ENCODE peak calls at places on chromosomes 6 and 20, in five cellular contexts. One of them, this sample, is unnamed. For H3K27me3, the result is how much of the 10 kb centered on the place peaks cover.

GRCh38 chr6:53101006-53101405 is 35.8 kb downstream of the FBXO9 start:
- DNase-seq in GM23248: no peak
- DNase-seq in heart right ventricle: no peak
- DNase-seq in CD8-positive, alpha-beta T cell: no peak
- DNase-seq in tibial artery: no peak
- DNase-seq in this sample: no peak

GRCh38 chr6:162728177-162728571 is 400 bp downstream of the PACRG start:
- DNase-seq in CD8-positive, alpha-beta T cell: peak
- DNase-seq in tibial artery: no peak
- DNase-seq in heart right ventricle: no peak
- DNase-seq in GM23248: peak
- DNase-seq in this sample: no peak

GRCh38 chr6:160337301-160337700 is 10.9 kb upstream of the SLC22A3 start:
- DNase-seq in GM23248: peak
- DNase-seq in CD8-positive, alpha-beta T cell: no peak
- DNase-seq in heart right ventricle: no peak
- DNase-seq in tibial artery: no peak
- DNase-seq in this sample: peak

GRCh38 chr20:3687655-3688054 is 5.8 kb upstream of the ADAM33 start:
- DNase-seq in GM23248: peak
- DNase-seq in heart right ventricle: peak
- DNase-seq in tibial artery: no peak
- DNase-seq in CD8-positive, alpha-beta T cell: no peak
- DNase-seq in this sample: no peak

GRCh38 chr20:1901704-1902103 is 6.5 kb downstream of the SIRPA start:
- DNase-seq in tibial artery: no peak
- DNase-seq in heart right ventricle: no peak
- DNase-seq in GM23248: no peak
- DNase-seq in CD8-positive, alpha-beta T cell: no peak
- DNase-seq in this sample: no peak

GRCh38 chr6:88367248-88367647 is 201.1 kb upstream of the CNR1 start:
- DNase-seq in GM23248: no peak
- DNase-seq in heart right ventricle: no peak
- DNase-seq in tibial artery: no peak
- DNase-seq in CD8-positive, alpha-beta T cell: no peak
- DNase-seq in this sample: no peak

GRCh38 chr20:25100914-25101313 is 19.0 kb upstream of the VSX1 start:
- DNase-seq in tibial artery: no peak
- DNase-seq in heart right ventricle: no peak
- DNase-seq in GM23248: no peak
- DNase-seq in CD8-positive, alpha-beta T cell: no peak
- DNase-seq in this sample: no peak

GRCh38 chr6:47502920-47503319 is 25.3 kb downstream of the CD2AP start:
- DNase-seq in CD8-positive, alpha-beta T cell: no peak
- DNase-seq in heart right ventricle: no peak
- DNase-seq in GM23248: no peak
- DNase-seq in tibial artery: no peak
- DNase-seq in this sample: no peak

GRCh38 chr6:21593927-21594421 is 423 bp downstream of the SOX4 start:
- DNase-seq in CD8-positive, alpha-beta T cell: peak
- DNase-seq in heart right ventricle: peak
- DNase-seq in tibial artery: no peak
- DNase-seq in GM23248: peak
- DNase-seq in this sample: no peak

GRCh38 chr20:23765578-23765977 is 14.8 kb upstream of the CST1 start:
- DNase-seq in tibial artery: no peak
- DNase-seq in CD8-positive, alpha-beta T cell: no peak
- DNase-seq in heart right ventricle: no peak
- DNase-seq in GM23248: no peak
- DNase-seq in this sample: no peak

GRCh38 chr6:166556336-166556735 is 30.1 kb downstream of the RAMACL start:
- DNase-seq in tibial artery: no peak
- DNase-seq in GM23248: peak
- DNase-seq in heart right ventricle: no peak
- DNase-seq in CD8-positive, alpha-beta T cell: no peak
- DNase-seq in this sample: no peak
- H3K27ac ChIP-seq in tibial artery: peak
- H3K27ac ChIP-seq in GM23248: peak
- H3K27ac ChIP-seq in heart right ventricle: peak
- H3K27ac ChIP-seq in CD8-positive, alpha-beta T cell: no peak
- H3K27ac ChIP-seq in this sample: peak

DNA sequence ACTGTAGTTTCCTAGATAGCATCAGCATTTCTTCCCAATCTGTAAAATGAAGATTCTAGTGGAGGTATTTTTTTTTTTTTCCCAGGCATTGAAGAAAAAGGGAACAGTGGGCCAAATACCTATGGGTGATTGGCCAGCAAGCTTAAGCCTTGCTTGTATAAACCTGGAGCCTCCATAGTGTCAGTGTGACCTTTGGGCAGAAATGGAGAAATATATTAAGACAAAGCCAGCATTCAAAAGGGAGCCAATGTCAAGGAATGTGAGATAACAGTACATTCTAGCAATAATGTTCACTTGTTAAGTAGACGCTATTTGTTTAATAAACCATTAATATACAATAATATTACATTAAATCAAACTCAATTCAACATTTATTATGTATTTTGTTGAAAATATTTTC is 275.4 kb downstream of the FOXA2 start:
- DNase-seq in CD8-positive, alpha-beta T cell: no peak
- DNase-seq in tibial artery: no peak
- DNase-seq in GM23248: no peak
- DNase-seq in heart right ventricle: no peak
- DNase-seq in this sample: no peak
- H3K27me3 ChIP-seq in CD8-positive, alpha-beta T cell: under half
- H3K27me3 ChIP-seq in tibial artery: under half
- H3K27me3 ChIP-seq in GM23248: under half
- H3K27me3 ChIP-seq in heart right ventricle: under half
- H3K27me3 ChIP-seq in this sample: under half

DNA sequence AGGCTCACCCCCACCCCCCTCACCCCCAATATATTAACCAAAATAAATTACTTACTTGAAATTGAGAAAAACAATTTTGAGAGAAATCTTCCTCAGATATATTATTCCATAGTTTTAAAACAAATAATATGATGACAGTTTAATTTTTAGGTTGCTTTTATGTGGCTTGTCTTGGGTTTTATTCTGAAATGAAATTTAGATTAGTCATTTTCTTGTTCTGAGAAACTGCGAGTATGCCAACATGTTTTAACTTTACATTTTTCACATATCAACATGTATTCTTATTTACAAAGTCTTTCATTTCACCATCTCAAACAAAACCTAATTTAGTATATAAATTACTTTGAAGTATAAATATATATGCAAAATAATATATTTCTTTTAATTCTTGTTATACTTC is 11.1 kb downstream of the REV3L start:
- DNase-seq in tibial artery: no peak
- DNase-seq in CD8-positive, alpha-beta T cell: no peak
- DNase-seq in GM23248: no peak
- DNase-seq in heart right ventricle: no peak
- DNase-seq in this sample: no peak
- H3K4me3 ChIP-seq in tibial artery: no peak
- H3K4me3 ChIP-seq in CD8-positive, alpha-beta T cell: no peak
- H3K4me3 ChIP-seq in GM23248: no peak
- H3K4me3 ChIP-seq in heart right ventricle: no peak
- H3K4me3 ChIP-seq in this sample: no peak

GRCh38 chr20:10513091-10513490 is 78.0 kb downstream of the SLX4IP start:
- DNase-seq in tibial artery: no peak
- DNase-seq in CD8-positive, alpha-beta T cell: no peak
- DNase-seq in GM23248: no peak
- DNase-seq in heart right ventricle: no peak
- DNase-seq in this sample: no peak

GRCh38 chr20:10511507-10512231 is 76.6 kb downstream of the SLX4IP start:
- DNase-seq in tibial artery: peak
- DNase-seq in GM23248: peak
- DNase-seq in heart right ventricle: peak
- DNase-seq in CD8-positive, alpha-beta T cell: peak
- DNase-seq in this sample: peak

GRCh38 chr20:10509411-10509810 is 74.3 kb downstream of the SLX4IP start:
- DNase-seq in CD8-positive, alpha-beta T cell: no peak
- DNase-seq in heart right ventricle: no peak
- DNase-seq in tibial artery: no peak
- DNase-seq in GM23248: no peak
- DNase-seq in this sample: no peak

GRCh38 chr20:10510216-10510615 is 75.1 kb downstream of the SLX4IP start:
- DNase-seq in CD8-positive, alpha-beta T cell: no peak
- DNase-seq in heart right ventricle: no peak
- DNase-seq in GM23248: no peak
- DNase-seq in tibial artery: no peak
- DNase-seq in this sample: no peak

GRCh38 chr20:10511166-10511506 is 76.0 kb downstream of the SLX4IP start:
- DNase-seq in heart right ventricle: no peak
- DNase-seq in tibial artery: no peak
- DNase-seq in CD8-positive, alpha-beta T cell: no peak
- DNase-seq in GM23248: no peak
- DNase-seq in this sample: no peak
- H3K27ac ChIP-seq in heart right ventricle: peak
- H3K27ac ChIP-seq in tibial artery: peak
- H3K27ac ChIP-seq in CD8-positive, alpha-beta T cell: no peak
- H3K27ac ChIP-seq in GM23248: peak
- H3K27ac ChIP-seq in this sample: peak

GRCh38 chr6:136920216-136920857 is 1.8 kb upstream of the SLC35D3 start:
- DNase-seq in tibial artery: no peak
- DNase-seq in heart right ventricle: no peak
- DNase-seq in GM23248: peak
- DNase-seq in CD8-positive, alpha-beta T cell: no peak
- DNase-seq in this sample: no peak

GRCh38 chr6:136921521-136921935 is 573 bp upstream of the SLC35D3 start:
- DNase-seq in CD8-positive, alpha-beta T cell: no peak
- DNase-seq in tibial artery: no peak
- DNase-seq in heart right ventricle: no peak
- DNase-seq in GM23248: peak
- DNase-seq in this sample: no peak

GRCh38 chr6:136921936-136922679 is at the start of gene SLC35D3:
- DNase-seq in tibial artery: no peak
- DNase-seq in heart right ventricle: no peak
- DNase-seq in GM23248: peak
- DNase-seq in CD8-positive, alpha-beta T cell: peak
- DNase-seq in this sample: no peak

GRCh38 chr6:136922680-136922996 is 537 bp downstream of the SLC35D3 start:
- DNase-seq in GM23248: no peak
- DNase-seq in tibial artery: no peak
- DNase-seq in heart right ventricle: no peak
- DNase-seq in CD8-positive, alpha-beta T cell: peak
- DNase-seq in this sample: no peak

DNA sequence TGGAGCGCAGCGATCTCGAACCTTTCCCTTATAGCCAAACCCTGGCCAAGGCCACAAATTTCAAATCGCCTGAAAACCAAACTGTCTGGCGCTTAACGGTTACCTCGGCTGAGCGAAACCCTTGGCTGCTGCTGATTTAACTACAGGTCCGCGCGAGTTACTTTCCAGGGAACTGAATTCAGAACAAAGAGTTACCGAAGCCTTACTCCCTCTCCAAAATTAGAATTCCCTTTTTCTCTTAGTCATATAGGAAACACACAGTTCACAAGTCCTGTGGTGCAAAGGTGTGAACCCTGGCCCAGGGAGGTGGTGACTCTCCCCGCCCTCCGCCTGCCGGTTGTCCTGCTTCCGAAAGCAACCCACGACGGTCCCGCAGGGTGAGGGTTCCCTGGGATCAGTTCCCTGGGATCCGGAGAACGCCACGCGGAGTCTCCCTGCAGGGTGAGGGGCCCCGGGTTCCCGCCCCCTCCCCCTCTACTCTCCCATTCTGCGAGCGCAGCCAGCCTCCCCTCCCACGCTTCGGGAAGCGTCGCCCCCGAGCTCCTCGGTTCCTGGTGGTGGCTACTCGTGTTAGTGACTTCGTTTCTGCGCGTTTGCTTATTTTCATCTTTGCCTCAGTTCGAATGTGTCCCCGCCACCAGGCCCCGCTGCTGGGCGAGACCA is 1.1 kb upstream of the SLC35D3 start:
- DNase-seq in tibial artery: no peak
- DNase-seq in CD8-positive, alpha-beta T cell: peak
- DNase-seq in GM23248: peak
- DNase-seq in heart right ventricle: no peak
- DNase-seq in this sample: no peak
- H3K27me3 ChIP-seq in tibial artery: under half
- H3K27me3 ChIP-seq in CD8-positive, alpha-beta T cell: under half
- H3K27me3 ChIP-seq in GM23248: half or more
- H3K27me3 ChIP-seq in heart right ventricle: under half
- H3K27me3 ChIP-seq in this sample: half or more

GRCh38 chr20:20137851-20138250 is 85.5 kb downstream of the CFAP61 start:
- DNase-seq in tibial artery: no peak
- DNase-seq in heart right ventricle: no peak
- DNase-seq in CD8-positive, alpha-beta T cell: no peak
- DNase-seq in GM23248: no peak
- DNase-seq in this sample: peak
- H3K4me3 ChIP-seq in tibial artery: no peak
- H3K4me3 ChIP-seq in heart right ventricle: no peak
- H3K4me3 ChIP-seq in CD8-positive, alpha-beta T cell: no peak
- H3K4me3 ChIP-seq in GM23248: no peak
- H3K4me3 ChIP-seq in this sample: peak

GRCh38 chr20:63518946-63519764 is 1.4 kb upstream of the PPDPF start:
- DNase-seq in GM23248: no peak
- DNase-seq in heart right ventricle: no peak
- DNase-seq in tibial artery: no peak
- DNase-seq in CD8-positive, alpha-beta T cell: peak
- DNase-seq in this sample: no peak
- H3K27ac ChIP-seq in GM23248: no peak
- H3K27ac ChIP-seq in heart right ventricle: peak
- H3K27ac ChIP-seq in tibial artery: peak
- H3K27ac ChIP-seq in CD8-positive, alpha-beta T cell: no peak
- H3K27ac ChIP-seq in this sample: peak